ENCODE peak calls at places on chromosome 12, in eight cellular contexts. One of them, this sample, is unnamed.

GRCh38 chr12:19421503-19422282 is 17.6 kb upstream of the AEBP2 start:
- DNase-seq in tibial nerve: no peak
- DNase-seq in upper lobe of left lung: no peak
- DNase-seq in mesenchymal stem cell: no peak
- DNase-seq in suprapubic skin: no peak
- DNase-seq in adipocyte: no peak
- DNase-seq in mesendoderm: no peak
- DNase-seq in BJ: no peak
- DNase-seq in this sample: no peak

GRCh38 chr12:3293446-3294161 is 197.4 kb upstream of the PRMT8 start:
- DNase-seq in mesendoderm: peak; percentile 25
- DNase-seq in adipocyte: no peak
- DNase-seq in upper lobe of left lung: peak; percentile 51
- DNase-seq in suprapubic skin: no peak
- DNase-seq in mesenchymal stem cell: no peak
- DNase-seq in BJ: no peak
- DNase-seq in tibial nerve: no peak
- DNase-seq in this sample: no peak

GRCh38 chr12:57049890-57050289 is at the start of gene MYO1A:
- DNase-seq in mesenchymal stem cell: peak; percentile 24
- DNase-seq in BJ: no peak
- DNase-seq in tibial nerve: no peak
- DNase-seq in upper lobe of left lung: no peak
- DNase-seq in adipocyte: peak; percentile 10
- DNase-seq in mesendoderm: peak; percentile 33
- DNase-seq in suprapubic skin: no peak
- DNase-seq in this sample: no peak

GRCh38 chr12:119181202-119181601 is 2.5 kb downstream of the HSPB8 start:
- DNase-seq in suprapubic skin: no peak
- DNase-seq in mesenchymal stem cell: no peak
- DNase-seq in mesendoderm: peak; percentile 72
- DNase-seq in adipocyte: no peak
- DNase-seq in tibial nerve: no peak
- DNase-seq in upper lobe of left lung: no peak
- DNase-seq in BJ: no peak
- DNase-seq in this sample: no peak

GRCh38 chr12:108047130-108047550 is 81.9 kb upstream of the WSCD2 start:
- DNase-seq in mesendoderm: no peak
- DNase-seq in suprapubic skin: no peak
- DNase-seq in BJ: no peak
- DNase-seq in mesenchymal stem cell: no peak
- DNase-seq in adipocyte: peak; percentile 1
- DNase-seq in upper lobe of left lung: no peak
- DNase-seq in tibial nerve: peak; percentile 27
- DNase-seq in this sample: no peak

GRCh38 chr12:118853634-118854033 is 127.7 kb upstream of the SRRM4 start:
- DNase-seq in upper lobe of left lung: no peak
- DNase-seq in tibial nerve: no peak
- DNase-seq in mesendoderm: peak; percentile 35
- DNase-seq in adipocyte: no peak
- DNase-seq in mesenchymal stem cell: no peak
- DNase-seq in suprapubic skin: no peak
- DNase-seq in BJ: no peak
- DNase-seq in this sample: no peak

GRCh38 chr12:80044694-80045046 is 54.7 kb upstream of the OTOGL start:
- DNase-seq in suprapubic skin: no peak
- DNase-seq in mesendoderm: no peak
- DNase-seq in tibial nerve: no peak
- DNase-seq in mesenchymal stem cell: peak; percentile 83
- DNase-seq in adipocyte: peak; percentile 81
- DNase-seq in BJ: peak; percentile 80
- DNase-seq in upper lobe of left lung: no peak
- DNase-seq in this sample: peak; percentile 37

GRCh38 chr12:109808876-109809646 is 24.1 kb downstream of the TRPV4 start:
- DNase-seq in suprapubic skin: no peak
- DNase-seq in BJ: no peak
- DNase-seq in mesenchymal stem cell: no peak
- DNase-seq in tibial nerve: no peak
- DNase-seq in adipocyte: no peak
- DNase-seq in upper lobe of left lung: no peak
- DNase-seq in mesendoderm: no peak
- DNase-seq in this sample: no peak

GRCh38 chr12:104369708-104370107 is 66.2 kb downstream of the EID3 start:
- DNase-seq in BJ: no peak
- DNase-seq in suprapubic skin: no peak
- DNase-seq in upper lobe of left lung: no peak
- DNase-seq in adipocyte: no peak
- DNase-seq in tibial nerve: no peak
- DNase-seq in mesendoderm: no peak
- DNase-seq in mesenchymal stem cell: no peak
- DNase-seq in this sample: no peak

GRCh38 chr12:69115955-69116354 is 123.4 kb upstream of the CPSF6 start:
- DNase-seq in mesendoderm: peak; percentile 38
- DNase-seq in adipocyte: no peak
- DNase-seq in tibial nerve: no peak
- DNase-seq in upper lobe of left lung: no peak
- DNase-seq in suprapubic skin: no peak
- DNase-seq in BJ: no peak
- DNase-seq in mesenchymal stem cell: no peak
- DNase-seq in this sample: no peak

GRCh38 chr12:3283137-3283680 is 206.0 kb downstream of the TSPAN9 start:
- DNase-seq in tibial nerve: no peak
- DNase-seq in upper lobe of left lung: peak; percentile 66
- DNase-seq in suprapubic skin: no peak
- DNase-seq in mesendoderm: no peak
- DNase-seq in mesenchymal stem cell: no peak
- DNase-seq in BJ: no peak
- DNase-seq in adipocyte: no peak
- DNase-seq in this sample: no peak

GRCh38 chr12:67269632-67270578 is 747 bp downstream of the CAND1 start:
- DNase-seq in mesendoderm: peak; percentile 79
- DNase-seq in adipocyte: peak; percentile 65
- DNase-seq in upper lobe of left lung: peak; percentile 88
- DNase-seq in tibial nerve: peak; percentile 22
- DNase-seq in suprapubic skin: peak; percentile 80
- DNase-seq in mesenchymal stem cell: no peak
- DNase-seq in BJ: no peak
- DNase-seq in this sample: peak; percentile 35

GRCh38 chr12:29816869-29817730 is 33.4 kb upstream of the TMTC1 start:
- DNase-seq in BJ: no peak
- DNase-seq in tibial nerve: no peak
- DNase-seq in mesenchymal stem cell: no peak
- DNase-seq in upper lobe of left lung: no peak
- DNase-seq in adipocyte: no peak
- DNase-seq in suprapubic skin: no peak
- DNase-seq in mesendoderm: no peak
- DNase-seq in this sample: no peak

GRCh38 chr12:103368167-103368566 is 127.6 kb downstream of the C12orf42 start:
- DNase-seq in adipocyte: no peak
- DNase-seq in mesendoderm: no peak
- DNase-seq in upper lobe of left lung: no peak
- DNase-seq in mesenchymal stem cell: no peak
- DNase-seq in suprapubic skin: no peak
- DNase-seq in BJ: no peak
- DNase-seq in tibial nerve: no peak
- DNase-seq in this sample: no peak

GRCh38 chr12:101697930-101698781 is 716 bp downstream of the CHPT1 start:
- DNase-seq in upper lobe of left lung: peak; percentile 93
- DNase-seq in suprapubic skin: peak; percentile 80
- DNase-seq in tibial nerve: peak; percentile 25
- DNase-seq in BJ: no peak
- DNase-seq in mesenchymal stem cell: peak; percentile 48
- DNase-seq in adipocyte: peak; percentile 67
- DNase-seq in mesendoderm: peak; percentile 32
- DNase-seq in this sample: peak; percentile 51

GRCh38 chr12:64457036-64457435 is 5.1 kb downstream of the TBK1 start:
- DNase-seq in upper lobe of left lung: no peak
- DNase-seq in adipocyte: no peak
- DNase-seq in mesendoderm: peak; percentile 31
- DNase-seq in suprapubic skin: no peak
- DNase-seq in mesenchymal stem cell: peak; percentile 56
- DNase-seq in BJ: no peak
- DNase-seq in tibial nerve: no peak
- DNase-seq in this sample: no peak

GRCh38 chr12:91667698-91668097 is 477.9 kb downstream of the BTG1 start:
- DNase-seq in tibial nerve: no peak
- DNase-seq in upper lobe of left lung: no peak
- DNase-seq in BJ: no peak
- DNase-seq in mesendoderm: no peak
- DNase-seq in mesenchymal stem cell: no peak
- DNase-seq in suprapubic skin: no peak
- DNase-seq in adipocyte: no peak
- DNase-seq in this sample: no peak

GRCh38 chr12:119235352-119235751 is 56.6 kb downstream of the HSPB8 start:
- DNase-seq in tibial nerve: no peak
- DNase-seq in adipocyte: no peak
- DNase-seq in mesenchymal stem cell: no peak
- DNase-seq in upper lobe of left lung: no peak
- DNase-seq in BJ: no peak
- DNase-seq in mesendoderm: peak; percentile 62
- DNase-seq in suprapubic skin: no peak
- DNase-seq in this sample: no peak

GRCh38 chr12:111673503-111673902 is 12.3 kb downstream of the BRAP start:
- DNase-seq in mesenchymal stem cell: peak; percentile 46
- DNase-seq in mesendoderm: peak; percentile 20
- DNase-seq in upper lobe of left lung: no peak
- DNase-seq in BJ: no peak
- DNase-seq in tibial nerve: no peak
- DNase-seq in suprapubic skin: no peak
- DNase-seq in adipocyte: peak; percentile 67
- DNase-seq in this sample: no peak

GRCh38 chr12:111677186-111677585 is 8.6 kb downstream of the BRAP start:
- DNase-seq in mesendoderm: no peak
- DNase-seq in BJ: no peak
- DNase-seq in adipocyte: no peak
- DNase-seq in mesenchymal stem cell: no peak
- DNase-seq in tibial nerve: no peak
- DNase-seq in upper lobe of left lung: no peak
- DNase-seq in suprapubic skin: no peak
- DNase-seq in this sample: no peak

DNA sequence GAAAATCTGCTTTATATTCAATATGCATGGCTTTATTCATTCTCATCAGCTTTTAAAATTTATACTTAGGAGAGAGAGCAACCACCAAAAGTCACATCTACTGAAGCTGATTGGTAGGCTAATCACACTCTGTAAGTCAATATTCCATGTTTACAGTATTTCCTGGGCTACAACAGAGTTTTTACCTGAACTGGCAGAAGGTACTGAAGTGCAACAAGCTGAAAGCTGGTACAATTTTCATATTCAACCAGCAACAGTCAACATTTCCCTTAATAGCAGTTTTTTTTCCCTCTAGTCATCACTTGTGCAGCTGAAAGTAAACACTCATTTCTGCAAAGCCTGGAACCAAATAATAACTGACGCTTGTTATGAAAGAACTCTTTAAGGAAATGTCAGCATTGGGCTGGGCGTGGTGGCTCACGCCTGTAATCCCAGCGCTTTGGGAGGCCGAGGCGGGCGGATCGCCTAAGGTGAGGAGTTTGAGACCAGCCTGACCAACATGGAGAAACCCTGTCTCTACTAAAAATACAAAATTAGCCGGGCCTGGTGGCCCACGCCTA is 12.9 kb downstream of the BRAP start:
- DNase-seq in adipocyte: no peak
- DNase-seq in tibial nerve: no peak
- DNase-seq in mesendoderm: no peak
- DNase-seq in suprapubic skin: no peak
- DNase-seq in upper lobe of left lung: peak; percentile 62
- DNase-seq in BJ: no peak
- DNase-seq in mesenchymal stem cell: no peak
- DNase-seq in this sample: no peak
- H3K36me3 ChIP-seq in adipocyte: peaks cover 75% of the 10 kb centered on the region
- H3K36me3 ChIP-seq in tibial nerve: peaks cover 92% of the 10 kb centered on the region
- H3K36me3 ChIP-seq in mesendoderm: peaks cover 6% of the 10 kb centered on the region
- H3K36me3 ChIP-seq in suprapubic skin: peaks cover 90% of the 10 kb centered on the region
- H3K36me3 ChIP-seq in upper lobe of left lung: peaks cover 99% of the 10 kb centered on the region
- H3K36me3 ChIP-seq in BJ: peaks cover 13% of the 10 kb centered on the region
- H3K36me3 ChIP-seq in mesenchymal stem cell: peaks cover 34% of the 10 kb centered on the region
- H3K36me3 ChIP-seq in this sample: peaks cover 49% of the 10 kb centered on the region

GRCh38 chr12:131202592-131203378 is 249.1 kb downstream of the ADGRD1 start:
- DNase-seq in mesendoderm: no peak
- DNase-seq in BJ: no peak
- DNase-seq in adipocyte: no peak
- DNase-seq in tibial nerve: no peak
- DNase-seq in mesenchymal stem cell: no peak
- DNase-seq in upper lobe of left lung: peak; percentile 67
- DNase-seq in suprapubic skin: no peak
- DNase-seq in this sample: no peak
- H3K4me3 ChIP-seq in mesendoderm: no peak overlapping the region
- H3K4me3 ChIP-seq in BJ: no peak overlapping the region
- H3K4me3 ChIP-seq in adipocyte: no peak overlapping the region
- H3K4me3 ChIP-seq in tibial nerve: no peak overlapping the region
- H3K4me3 ChIP-seq in mesenchymal stem cell: no peak overlapping the region
- H3K4me3 ChIP-seq in upper lobe of left lung: no peak overlapping the region
- H3K4me3 ChIP-seq in suprapubic skin: no peak overlapping the region
- H3K4me3 ChIP-seq in this sample: no peak overlapping the region

GRCh38 chr12:89153341-89153740 is 199.0 kb downstream of the DUSP6 start:
- DNase-seq in BJ: no peak
- DNase-seq in mesendoderm: no peak
- DNase-seq in tibial nerve: no peak
- DNase-seq in adipocyte: no peak
- DNase-seq in upper lobe of left lung: no peak
- DNase-seq in suprapubic skin: no peak
- DNase-seq in mesenchymal stem cell: no peak
- DNase-seq in this sample: no peak
- H3K36me3 ChIP-seq in BJ: no peaks in the 10 kb centered on the region
- H3K36me3 ChIP-seq in mesendoderm: no peaks in the 10 kb centered on the region
- H3K36me3 ChIP-seq in tibial nerve: no peaks in the 10 kb centered on the region
- H3K36me3 ChIP-seq in adipocyte: no peaks in the 10 kb centered on the region
- H3K36me3 ChIP-seq in upper lobe of left lung: no peaks in the 10 kb centered on the region
- H3K36me3 ChIP-seq in suprapubic skin: no peaks in the 10 kb centered on the region
- H3K36me3 ChIP-seq in mesenchymal stem cell: no peaks in the 10 kb centered on the region
- H3K36me3 ChIP-seq in this sample: no peaks in the 10 kb centered on the region

DNA sequence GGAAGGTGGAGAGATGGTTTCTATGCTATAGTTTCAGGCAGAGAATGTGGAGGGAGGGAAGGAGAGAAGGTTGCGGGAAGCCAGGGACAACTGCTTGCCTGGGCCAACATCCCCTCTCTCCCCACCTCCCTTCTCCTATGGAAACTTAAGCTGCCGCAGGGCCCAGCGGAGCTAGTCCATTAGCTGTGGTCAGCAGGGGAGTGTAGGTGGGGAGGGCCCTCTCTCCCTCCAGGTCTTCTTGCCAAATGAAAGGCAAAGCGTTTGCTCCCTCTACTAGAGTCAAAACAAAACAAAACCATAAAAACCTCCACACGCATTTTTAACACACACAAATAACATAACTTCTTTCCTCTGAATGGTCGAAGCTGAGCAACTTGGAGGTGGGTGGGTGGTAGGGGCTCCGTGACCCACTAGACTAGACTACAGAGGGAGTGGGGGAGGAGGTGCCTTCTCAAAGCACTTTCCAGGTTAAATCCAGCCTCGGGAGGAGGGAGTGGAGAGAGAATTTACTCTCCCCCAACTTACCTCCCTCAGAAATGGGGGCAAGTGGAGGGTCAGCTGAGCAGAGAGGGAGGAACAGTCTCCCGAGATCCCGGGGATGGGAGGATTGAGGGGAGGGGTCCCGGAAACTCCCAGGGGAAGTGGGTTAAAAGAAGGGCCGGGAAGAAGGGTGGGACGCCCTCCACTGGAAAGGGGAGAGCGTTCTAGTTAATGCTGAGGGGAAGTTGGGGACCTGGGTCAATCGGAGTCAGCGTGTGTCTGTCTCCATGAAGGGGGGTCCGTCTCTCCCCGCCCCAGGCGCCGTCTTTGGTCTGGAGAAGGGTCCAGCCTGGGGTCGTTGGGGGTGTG is 4.6 kb upstream of the CACNB3 start:
- DNase-seq in BJ: no peak
- DNase-seq in mesenchymal stem cell: peak; percentile 64
- DNase-seq in adipocyte: peak; percentile 56
- DNase-seq in tibial nerve: no peak
- DNase-seq in suprapubic skin: no peak
- DNase-seq in mesendoderm: peak; percentile 91
- DNase-seq in upper lobe of left lung: no peak
- DNase-seq in this sample: no peak
- H3K4me3 ChIP-seq in BJ: peak overlapping the region; percentile 74
- H3K4me3 ChIP-seq in mesenchymal stem cell: peak overlapping the region; percentile 75
- H3K4me3 ChIP-seq in adipocyte: peak overlapping the region; percentile 91
- H3K4me3 ChIP-seq in tibial nerve: peak overlapping the region; percentile 88
- H3K4me3 ChIP-seq in suprapubic skin: peak overlapping the region; percentile 75
- H3K4me3 ChIP-seq in mesendoderm: peak overlapping the region; percentile 67
- H3K4me3 ChIP-seq in upper lobe of left lung: peak overlapping the region; percentile 80
- H3K4me3 ChIP-seq in this sample: peak overlapping the region; percentile 66

This sample was measured in MG63.